ENCODE peak calls at places on chromosomes 7 and 10, in nine cellular contexts. P is fibroblast of pulmonary artery, E is upper lobe of right lung, D is A673, H is stomach, Z is SK-N-SH, Q is transverse colon, A is AG10803, J is right atrium auricular region. R is an unnamed sample.

GRCh38 chr7:150428671-150429451 is 21.6 kb upstream of the GIMAP8 start:
- DNase-seq in P (peak), E (peak), D (peak), H (no peak), Z (no peak), Q (peak), A (peak), J (peak), R (peak)

GRCh38 chr7:55252386-55252785 is 112.8 kb upstream of the LANCL2 start:
- DNase-seq in P (no peak), E (no peak), D (peak), H (no peak), Z (no peak), Q (no peak), A (peak), J (peak), R (no peak)

GRCh38 chr7:34453150-34453549 is 204.9 kb upstream of the NPSR1 start:
- DNase-seq in P (peak), E (no peak), D (no peak), H (no peak), Z (no peak), Q (no peak), A (peak), J (no peak), R (no peak)

GRCh38 chr7:81470084-81470723 is 299.6 kb downstream of the HGF start:
- DNase-seq in P (peak), E (peak), D (peak), H (peak), Z (peak), Q (peak), A (peak), J (peak), R (peak)

GRCh38 chr7:50805425-50806130 is 22.9 kb upstream of the GRB10 start:
- DNase-seq in P (no peak), E (no peak), D (no peak), H (no peak), Z (no peak), Q (no peak), A (no peak), J (no peak), R (no peak)

GRCh38 chr10:43078175-43078985 is 1.5 kb downstream of the RET start:
- DNase-seq in P (no peak), E (no peak), D (no peak), H (no peak), Z (peak), Q (no peak), A (no peak), J (no peak), R (no peak)

GRCh38 chr7:155380986-155381851 is 76.7 kb upstream of the EN2 start:
- DNase-seq in P (no peak), E (no peak), D (no peak), H (no peak), Z (peak), Q (no peak), A (no peak), J (no peak), R (peak)

GRCh38 chr10:23344251-23344841 is at the start of gene C10orf67:
- DNase-seq in P (peak), E (peak), D (peak), H (no peak), Z (peak), Q (peak), A (peak), J (no peak), R (peak)

GRCh38 chr10:83764681-83765080 is 374.6 kb upstream of the GHITM start:
- DNase-seq in P (peak), E (no peak), D (no peak), H (no peak), Z (no peak), Q (no peak), A (no peak), J (no peak), R (no peak)

GRCh38 chr10:104254493-104255243 is at the start of gene GSTO1:
- DNase-seq in P (peak), E (peak), D (peak), H (peak), Z (peak), Q (peak), A (peak), J (peak), R (peak)

GRCh38 chr7:92926697-92927044 is 90.3 kb upstream of the CDK6 start:
- DNase-seq in P (no peak), E (no peak), D (no peak), H (no peak), Z (no peak), Q (no peak), A (no peak), J (no peak), R (no peak)

GRCh38 chr7:107995184-107996071 is 7.5 kb downstream of the LAMB1 start:
- DNase-seq in P (peak), E (no peak), D (peak), H (no peak), Z (peak), Q (no peak), A (peak), J (no peak), R (peak)

GRCh38 chr10:16891375-16892313 is 74.4 kb upstream of the RSU1 start:
- DNase-seq in P (peak), E (peak), D (peak), H (peak), Z (peak), Q (peak), A (peak), J (peak), R (peak)

GRCh38 chr7:8379264-8379663 is 54.1 kb upstream of the NXPH1 start:
- DNase-seq in P (no peak), E (no peak), D (no peak), H (no peak), Z (peak), Q (no peak), A (no peak), J (no peak), R (no peak)

GRCh38 chr7:93036807-93037206 is 81.0 kb downstream of the SAMD9 start:
- DNase-seq in P (no peak), E (no peak), D (no peak), H (no peak), Z (no peak), Q (no peak), A (peak), J (no peak), R (no peak)

DNA sequence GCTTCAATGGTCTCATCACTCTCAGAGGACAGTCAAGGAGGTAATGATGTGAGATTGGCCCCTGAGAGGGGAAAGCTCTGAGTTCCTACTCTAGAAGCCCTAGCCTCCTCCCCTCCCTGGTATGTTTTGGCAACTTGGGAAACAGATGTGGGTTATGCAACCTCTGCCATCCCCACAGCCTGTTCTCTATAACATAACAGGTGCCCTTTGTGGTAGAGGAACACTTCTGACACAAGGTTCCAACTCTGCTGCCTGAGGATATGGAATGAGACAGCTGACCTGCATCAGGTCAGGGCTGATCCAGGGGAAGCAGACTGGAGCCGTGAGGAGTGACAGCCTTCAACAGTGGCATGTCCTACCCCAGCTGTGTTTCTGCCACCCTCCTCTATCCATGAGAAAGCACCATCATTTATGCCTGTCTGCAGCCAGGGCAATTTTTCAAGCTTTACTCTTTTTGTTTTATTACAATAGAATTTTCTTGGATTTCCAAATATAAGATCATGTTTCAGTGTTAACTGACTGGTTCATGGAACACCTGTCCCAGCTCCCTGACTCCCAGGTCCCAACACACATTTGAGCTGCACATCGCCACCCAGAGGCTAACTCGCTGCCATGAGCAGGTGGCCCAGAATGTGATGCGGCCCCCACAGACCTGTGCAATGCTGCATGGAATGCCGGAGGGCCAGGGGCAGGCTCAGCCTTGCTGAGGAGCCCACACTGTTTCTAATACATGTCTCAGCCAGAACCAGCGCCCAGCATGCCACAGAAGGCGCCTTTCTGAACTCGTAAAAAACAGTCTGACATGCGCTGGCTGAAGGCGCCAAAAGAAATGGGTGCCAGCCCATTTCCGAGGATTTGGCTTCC is 124.7 kb upstream of the CHST15 start:
- DNase-seq in P (no peak), E (no peak), D (no peak), H (no peak), Z (no peak), Q (no peak), A (no peak), J (no peak), R (no peak)
- TF ChIP-seq CTCF in P (no peak), E (no peak), D (peak), H (no peak), Z (no peak), Q (no peak), A (no peak), J (no peak), R (no peak)

DNA sequence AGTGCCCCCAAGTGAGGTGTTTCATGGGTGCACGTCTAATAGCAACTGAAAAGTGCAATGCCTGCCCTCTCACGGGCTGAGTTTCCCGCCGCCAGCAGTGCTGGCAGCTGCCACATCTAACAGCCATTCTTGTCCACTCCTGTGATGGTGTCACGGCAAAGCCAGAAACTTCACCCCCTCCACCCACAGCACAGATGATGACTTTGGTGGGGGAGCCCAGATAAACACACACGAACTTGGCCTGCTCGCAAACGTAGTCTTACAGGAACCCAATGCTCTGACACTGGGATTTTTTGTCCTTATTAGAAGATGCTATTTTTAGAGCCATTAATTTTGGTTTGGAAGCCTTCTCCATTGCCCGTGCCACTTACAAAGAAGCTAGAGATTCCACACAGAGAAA is 26.7 kb downstream of the CPXM2 start:
- DNase-seq in P (no peak), E (no peak), D (no peak), H (no peak), Z (no peak), Q (peak), A (no peak), J (no peak), R (no peak)
- H3K4me3 ChIP-seq in P (no peak), E (no peak), D (no peak), H (no peak), Z (no peak), Q (no peak), A (no peak), J (no peak), R (no peak)

GRCh38 chr10:5776150-5776880 is 36.9 kb downstream of the GDI2 start:
- DNase-seq in P (no peak), E (no peak), D (peak), H (no peak), Z (peak), Q (no peak), A (no peak), J (no peak), R (peak)
- TF ChIP-seq CTCF in P (peak), E (no peak), D (peak), H (no peak), Z (peak), Q (no peak), A (peak), J (peak), R (peak)

DNA sequence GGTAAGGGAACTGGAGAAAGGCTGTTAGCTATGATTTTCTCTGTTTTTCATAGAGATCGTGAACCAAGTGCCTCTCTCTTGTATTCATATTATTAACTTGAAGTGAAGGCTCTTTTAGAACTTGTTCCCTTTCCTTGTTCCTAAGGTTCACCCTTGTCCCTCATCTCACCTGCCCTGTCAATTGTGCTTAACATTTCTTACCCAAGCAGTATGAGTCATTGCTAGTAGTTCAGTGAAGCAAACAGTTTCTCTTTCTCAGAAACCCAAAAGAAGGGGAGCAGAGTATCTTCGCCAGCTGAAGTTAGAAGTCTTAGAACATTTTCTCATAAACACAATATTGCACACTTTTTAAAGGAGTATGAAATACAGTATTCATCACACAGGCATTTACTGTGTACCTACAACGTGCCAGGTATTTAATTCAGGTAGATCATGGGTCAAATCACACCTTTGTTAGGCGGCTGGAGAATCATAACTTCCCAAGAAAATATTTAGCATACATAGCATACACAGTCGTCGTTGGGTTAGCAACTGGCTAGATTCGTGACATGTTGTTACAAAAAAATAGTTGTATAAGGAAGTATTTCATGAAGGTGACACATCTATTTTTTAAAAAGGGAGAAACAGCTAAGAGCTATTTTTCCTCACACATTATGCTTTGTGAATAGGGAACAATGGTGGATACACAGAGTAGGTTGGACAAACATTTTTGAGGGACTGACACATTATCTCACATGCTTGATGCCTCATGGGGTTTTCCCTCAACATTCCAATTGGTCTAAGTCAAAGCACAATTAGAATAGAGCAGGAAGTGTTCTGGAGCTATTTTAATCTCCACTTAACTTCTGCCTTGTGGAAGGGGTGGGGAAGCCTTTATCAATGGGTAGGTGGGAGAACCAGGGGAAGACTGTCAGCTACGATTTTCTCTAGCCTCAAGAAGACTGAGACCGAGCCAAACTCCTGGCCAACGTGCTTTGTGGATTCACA is 13.2 kb downstream of the HDAC9 start:
- DNase-seq in P (peak), E (no peak), D (peak), H (no peak), Z (no peak), Q (no peak), A (peak), J (no peak), R (peak)
- H3K4me3 ChIP-seq in P (peak), E (no peak), D (peak), H (no peak), Z (peak), Q (no peak), A (peak), J (peak), R (peak)